ENCODE peak calls at places on chromosomes 2 and 18, in four cellular contexts. G is testis, W is GM23248, S is fibroblast of lung. O is an unnamed sample.

GRCh38 chr2:146572598-146572997 is 1272.2 kb upstream of the ACVR2A start:
- DNase-seq in G (no peak), W (peak; percentile 70), S (peak; percentile 80), O (no peak)

GRCh38 chr2:144147356-144147755 is 372.6 kb downstream of the ZEB2 start:
- DNase-seq in G (no peak), W (no peak), S (no peak), O (no peak)

GRCh38 chr18:48866028-48866733 is 84.6 kb downstream of the SMAD7 start:
- DNase-seq in G (no peak), W (peak; percentile 71), S (peak; percentile 80), O (peak; percentile 49)

GRCh38 chr2:11726384-11726783 is 20.0 kb upstream of the LPIN1 start:
- DNase-seq in G (no peak), W (no peak), S (no peak), O (no peak)

GRCh38 chr2:38748857-38749804 is 2.0 kb downstream of the SRSF7 start:
- DNase-seq in G (no peak), W (peak; percentile 40), S (no peak), O (no peak)

GRCh38 chr2:10269291-10269690 is 33.4 kb upstream of the HPCAL1 start:
- DNase-seq in G (peak; percentile 8), W (no peak), S (no peak), O (peak; percentile 17)

GRCh38 chr2:3864943-3865664 is 161.7 kb downstream of the DCDC2C start:
- DNase-seq in G (no peak), W (no peak), S (no peak), O (no peak)

GRCh38 chr2:7037340-7038333 is 120.4 kb downstream of the RNF144A start:
- DNase-seq in G (peak; percentile 81), W (peak; percentile 85), S (peak; percentile 50), O (peak; percentile 66)

GRCh38 chr2:204441316-204441715 is 104.0 kb upstream of the PARD3B start:
- DNase-seq in G (no peak), W (no peak), S (peak; percentile 16), O (no peak)

GRCh38 chr2:170377469-170378207 is 199.7 kb downstream of the MYO3B start:
- DNase-seq in G (no peak), W (peak; percentile 31), S (no peak), O (peak; percentile 27)

GRCh38 chr2:190663839-190664238 is 15.0 kb downstream of the NAB1 start:
- DNase-seq in G (no peak), W (peak; percentile 34), S (peak; percentile 34), O (no peak)

GRCh38 chr2:159246325-159246988 is 40.0 kb downstream of the WDSUB1 start:
- DNase-seq in G (no peak), W (no peak), S (no peak), O (no peak)

GRCh38 chr18:79983253-79983652 is 5.1 kb downstream of the TXNL4A start:
- DNase-seq in G (no peak), W (no peak), S (no peak), O (no peak)

GRCh38 chr2:39120521-39120770 is 405 bp downstream of the SOS1 start:
- DNase-seq in G (no peak), W (no peak), S (no peak), O (no peak)

GRCh38 chr2:239548491-239548890 is 147.7 kb upstream of the HDAC4 start:
- DNase-seq in G (no peak), W (no peak), S (no peak), O (no peak)

GRCh38 chr2:138814123-138814883 is 34.1 kb upstream of the NXPH2 start:
- DNase-seq in G (no peak), W (no peak), S (no peak), O (no peak)

GRCh38 chr2:73156539-73157124 is 43.9 kb upstream of the RAB11FIP5 start:
- DNase-seq in G (peak; percentile 72), W (peak; percentile 84), S (peak; percentile 61), O (peak; percentile 45)

GRCh38 chr2:10520154-10520553 is 72.0 kb upstream of the ODC1 start:
- DNase-seq in G (no peak), W (no peak), S (no peak), O (no peak)

GRCh38 chr2:118197011-118197695 is 108.9 kb downstream of the INSIG2 start:
- DNase-seq in G (no peak), W (peak; percentile 53), S (peak; percentile 6), O (no peak)

GRCh38 chr2:105308785-105309540 is 20.6 kb downstream of the TGFBRAP1 start:
- DNase-seq in G (no peak), W (no peak), S (no peak), O (no peak)

GRCh38 chr18:8654482-8655451 is 45.5 kb downstream of the RAB12 start:
- DNase-seq in G (no peak), W (peak; percentile 50), S (no peak), O (no peak)

GRCh38 chr2:191128911-191129304 is 21.9 kb downstream of the STAT4 start:
- DNase-seq in G (no peak), W (no peak), S (no peak), O (no peak)

GRCh38 chr2:6917761-6918421 is 679 bp downstream of the RNF144A start:
- DNase-seq in G (no peak), W (peak; percentile 26), S (no peak), O (peak; percentile 37)

GRCh38 chr18:78113445-78113844 is 863.8 kb downstream of the GALR1 start:
- DNase-seq in G (no peak), W (no peak), S (no peak), O (no peak)

GRCh38 chr2:9110346-9110884 is 96.2 kb upstream of the ASAP2 start:
- DNase-seq in G (no peak), W (no peak), S (no peak), O (no peak)

GRCh38 chr18:55265916-55266488 is 306.7 kb upstream of the CCDC68 start:
- DNase-seq in G (no peak), W (peak; percentile 37), S (no peak), O (no peak)

GRCh38 chr18:49842656-49843055 is 29.3 kb upstream of the ACAA2 start:
- DNase-seq in G (no peak), W (no peak), S (no peak), O (no peak)

GRCh38 chr2:120343433-120344105 is 2.4 kb upstream of the INHBB start:
- DNase-seq in G (peak; percentile 92), W (peak; percentile 94), S (peak; percentile 67), O (peak; percentile 67)

GRCh38 chr2:235552671-235553070 is 58.8 kb downstream of the AGAP1 start:
- DNase-seq in G (no peak), W (no peak), S (no peak), O (no peak)
- H3K27ac ChIP-seq in G (no peak overlapping the region), W (no peak overlapping the region), S (no peak overlapping the region), O (no peak overlapping the region)

DNA sequence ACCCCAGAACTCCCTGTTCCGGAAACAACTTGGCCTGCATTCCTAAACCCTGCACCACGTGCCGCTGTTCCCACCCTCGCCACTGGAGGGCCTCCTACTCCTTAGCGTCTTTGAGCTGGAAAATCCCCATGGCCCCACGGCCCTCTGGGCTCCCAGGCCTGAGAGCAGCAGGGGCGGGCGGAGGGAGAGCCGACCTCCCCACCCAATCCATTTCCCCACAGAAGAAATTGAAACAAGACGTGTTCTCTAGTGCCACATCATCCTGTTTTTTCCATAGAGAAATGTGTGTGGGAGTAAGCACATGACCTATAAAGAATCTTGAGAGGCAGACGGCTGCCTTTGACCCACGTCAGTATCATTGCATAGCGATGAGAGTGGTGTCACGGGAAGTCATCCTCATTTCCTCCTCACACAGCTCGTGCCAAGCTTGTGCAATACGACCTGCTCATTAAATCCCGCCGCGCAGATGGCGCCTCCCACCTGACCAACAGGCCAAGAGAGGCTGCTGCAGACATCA is 79.2 kb downstream of the LAMA1 start:
- DNase-seq in G (peak; percentile 92), W (peak; percentile 100), S (peak; percentile 97), O (peak; percentile 62)
- H3K4me3 ChIP-seq in G (peak overlapping the region; percentile 34), W (peak overlapping the region; percentile 52), S (peak overlapping the region; percentile 32), O (no peak overlapping the region)

DNA sequence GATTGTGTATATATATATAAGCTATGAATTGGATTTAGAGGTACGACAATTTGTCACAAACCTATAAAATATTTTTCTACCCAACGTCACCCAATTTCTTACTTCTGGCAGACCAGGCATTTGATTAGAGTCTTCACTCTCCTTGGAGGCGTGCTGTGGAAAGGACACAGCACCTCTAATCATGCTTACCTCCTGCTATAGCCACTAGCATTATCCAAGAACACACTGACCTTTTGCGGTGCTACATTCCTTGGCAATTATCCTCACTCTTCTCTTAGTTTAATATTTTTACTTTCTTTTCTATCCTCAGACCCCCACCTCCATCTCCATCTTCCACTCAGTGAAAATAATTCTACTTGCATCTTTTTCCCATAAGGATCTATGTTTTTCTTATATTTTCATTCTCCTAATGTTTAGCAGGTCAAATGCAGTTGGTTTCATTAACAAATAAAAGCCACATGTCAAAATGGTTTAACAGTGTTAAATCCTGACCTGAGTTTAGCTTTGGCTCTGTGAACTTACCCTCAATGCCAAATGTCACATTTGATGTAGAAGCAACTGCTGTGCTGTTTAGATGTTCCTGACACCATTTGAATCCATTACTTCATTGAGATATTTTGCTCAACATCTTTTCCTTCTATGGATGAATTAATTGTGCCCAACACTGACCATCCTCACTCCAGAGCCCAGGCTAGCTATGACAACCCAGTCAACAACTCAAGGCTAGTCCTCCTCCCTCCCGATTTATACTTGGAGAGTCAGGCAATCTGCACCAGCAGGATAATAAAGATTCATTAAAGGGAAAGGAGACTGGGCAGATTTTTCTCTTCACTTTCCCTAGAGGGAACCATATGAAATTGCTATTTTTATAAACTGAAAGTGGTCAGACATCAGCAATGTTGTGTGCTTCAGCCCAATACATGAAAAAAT is 240.5 kb downstream of the MREG start:
- DNase-seq in G (no peak), W (peak; percentile 75), S (peak; percentile 33), O (no peak)
- H3K27ac ChIP-seq in G (no peak overlapping the region), W (peak overlapping the region; percentile 99), S (peak overlapping the region; percentile 66), O (no peak overlapping the region)

GRCh38 chr2:25917832-25918231 is 39.5 kb upstream of the ASXL2 start:
- DNase-seq in G (no peak), W (no peak), S (no peak), O (no peak)

DNA sequence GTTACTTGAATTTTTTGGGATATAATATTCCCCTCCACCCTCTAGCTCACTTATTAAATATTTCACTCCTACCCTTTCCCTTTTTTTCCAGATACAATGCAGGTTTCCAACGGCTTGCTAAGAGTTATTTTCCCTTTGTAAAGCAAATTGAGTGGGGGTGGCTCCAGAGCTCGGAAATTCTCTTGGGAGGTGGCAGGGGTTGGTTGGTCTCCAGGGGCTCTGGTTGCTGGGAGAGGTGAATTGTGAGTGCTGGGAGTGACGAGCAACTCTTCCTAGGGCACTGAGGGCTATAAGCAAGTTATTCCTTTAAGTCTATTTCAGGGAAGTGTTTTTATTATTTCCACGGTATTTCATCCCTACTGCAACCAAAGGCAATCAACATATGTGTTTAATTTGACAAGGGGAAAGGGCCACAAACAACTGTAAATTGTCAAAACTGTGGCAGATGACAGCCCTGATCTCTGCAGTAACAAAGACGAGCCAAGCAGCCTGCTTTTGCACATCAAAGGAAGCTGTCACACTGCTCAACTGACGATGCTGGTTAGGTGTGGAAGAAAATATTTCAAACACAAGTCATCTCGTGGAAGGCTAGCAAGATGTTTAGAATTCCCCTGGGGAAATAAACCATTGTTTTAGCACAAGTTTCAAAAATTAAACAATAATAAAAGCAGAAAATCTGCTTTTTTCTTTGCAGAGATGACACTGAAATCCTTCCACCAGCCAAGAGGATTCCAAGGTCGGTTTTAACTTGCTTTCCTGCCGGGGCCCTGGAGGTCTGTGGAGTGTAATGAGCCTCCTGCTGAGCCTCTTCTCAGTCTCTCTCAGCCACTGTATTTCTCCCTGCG is 34.8 kb upstream of the ASXL2 start:
- DNase-seq in G (no peak), W (peak; percentile 65), S (peak; percentile 49), O (no peak)
- H3K4me3 ChIP-seq in G (no peak overlapping the region), W (no peak overlapping the region), S (no peak overlapping the region), O (no peak overlapping the region)

GRCh38 chr2:177275671-177276070 is 11.1 kb upstream of the NFE2L2 start:
- DNase-seq in G (no peak), W (peak; percentile 38), S (peak; percentile 93), O (no peak)
- H3K27ac ChIP-seq in G (no peak overlapping the region), W (peak overlapping the region; percentile 60), S (no peak overlapping the region), O (no peak overlapping the region)